ENCODE peak calls at places on chromosome 3, in five cellular contexts. Y is IMR-90, U is mesendoderm, M is neuronal stem cell, E is H1. J is an unnamed sample. For H3K36me3, the result is how much of the 10 kb centered on the place peaks cover.

GRCh38 chr3:184652465-184652864 is 59.4 kb downstream of the MAGEF1 start:
- DNase-seq in E (no peak), Y (no peak), U (no peak), M (no peak), J (no peak)

GRCh38 chr3:184449161-184449515 is 69.3 kb downstream of the CHRD start:
- DNase-seq in Y (no peak), E (no peak), M (no peak), U (no peak), J (no peak)

GRCh38 chr3:59608356-59608755 is 558.5 kb upstream of the CFAP20DC start:
- DNase-seq in E (no peak), M (no peak), U (no peak), Y (no peak), J (no peak)

GRCh38 chr3:32880225-32880624 is 62.4 kb downstream of the TRIM71 start:
- DNase-seq in Y (no peak), M (no peak), U (no peak), E (no peak), J (no peak)

GRCh38 chr3:156465222-156465621 is 89.7 kb downstream of the SSR3 start:
- DNase-seq in U (no peak), M (no peak), E (no peak), Y (no peak), J (no peak)

GRCh38 chr3:52022323-52023100 is 26.8 kb upstream of the RPL29 start:
- DNase-seq in E (no peak), U (no peak), Y (peak), M (no peak), J (peak)

GRCh38 chr3:56303508-56303907 is 164.8 kb downstream of the ERC2 start:
- DNase-seq in M (peak), U (peak), Y (peak), E (peak), J (peak)

GRCh38 chr3:195007151-195007550 is 263.8 kb downstream of the XXYLT1 start:
- DNase-seq in E (no peak), M (no peak), Y (no peak), U (no peak), J (no peak)

GRCh38 chr3:170049146-170050000 is 11.6 kb downstream of the GPR160 start:
- DNase-seq in E (peak), M (no peak), U (no peak), Y (peak), J (no peak)

GRCh38 chr3:134857356-134857755 is 62.3 kb downstream of the EPHB1 start:
- DNase-seq in M (no peak), Y (no peak), E (no peak), U (no peak), J (no peak)

GRCh38 chr3:71066849-71067261 is 516.7 kb downstream of the FOXP1 start:
- DNase-seq in U (peak), E (no peak), M (no peak), Y (peak), J (peak)

GRCh38 chr3:184563569-184563925 is 2.0 kb downstream of the EPHB3 start:
- DNase-seq in U (peak), Y (no peak), E (no peak), M (no peak), J (no peak)

GRCh38 chr3:121818578-121818977 is 16.3 kb downstream of the IQCB1 start:
- DNase-seq in M (no peak), U (no peak), Y (no peak), E (no peak), J (no peak)

GRCh38 chr3:124772081-124772831 is 42.0 kb downstream of the UMPS start:
- DNase-seq in Y (peak), E (no peak), M (no peak), U (no peak), J (peak)

GRCh38 chr3:85516146-85516545 is 557.4 kb downstream of the CADM2 start:
- DNase-seq in M (no peak), E (no peak), Y (no peak), U (no peak), J (no peak)

GRCh38 chr3:139117136-139117675 is 72.5 kb upstream of the PRR23C start:
- DNase-seq in U (no peak), M (no peak), Y (peak), E (peak), J (peak)

GRCh38 chr3:106533097-106533496 is 664.3 kb upstream of the CBLB start:
- DNase-seq in U (no peak), E (no peak), Y (no peak), M (no peak), J (no peak)

GRCh38 chr3:123152656-123153055 is 49.1 kb upstream of the SEC22A start:
- DNase-seq in Y (no peak), U (no peak), M (no peak), E (no peak), J (no peak)

GRCh38 chr3:172622916-172623700 is 87.8 kb downstream of the NCEH1 start:
- DNase-seq in U (no peak), E (no peak), M (no peak), Y (peak), J (peak)

GRCh38 chr3:135083179-135083578 is 288.1 kb downstream of the EPHB1 start:
- DNase-seq in M (no peak), E (no peak), U (no peak), Y (no peak), J (no peak)

GRCh38 chr3:37630441-37630840 is 231.2 kb upstream of the CTDSPL start:
- DNase-seq in M (no peak), E (no peak), Y (no peak), U (no peak), J (no peak)

GRCh38 chr3:187914231-187914630 is 169.0 kb upstream of the BCL6 start:
- DNase-seq in E (no peak), Y (no peak), U (peak), M (no peak), J (peak)

GRCh38 chr3:16554126-16554525 is 40.6 kb upstream of the RFTN1 start:
- DNase-seq in E (no peak), U (no peak), Y (no peak), M (no peak), J (no peak)

GRCh38 chr3:73060302-73060723 is 1.1 kb upstream of the EBLN2 start:
- DNase-seq in M (no peak), E (no peak), Y (peak), U (no peak), J (no peak)

GRCh38 chr3:106025151-106025722 is 156.4 kb upstream of the CBLB start:
- DNase-seq in E (no peak), M (no peak), U (no peak), Y (peak), J (peak)

GRCh38 chr3:24765399-24765798 is 270.7 kb upstream of the THRB start:
- DNase-seq in U (no peak), E (no peak), Y (no peak), M (no peak), J (no peak)

GRCh38 chr3:169052465-169053302 is 610.8 kb downstream of the MECOM start:
- DNase-seq in M (no peak), E (no peak), Y (peak), U (no peak), J (no peak)

GRCh38 chr3:29335438-29335837 is 54.6 kb downstream of the RBMS3 start:
- DNase-seq in E (no peak), Y (peak), M (peak), U (peak), J (peak)
- H3K4me3 ChIP-seq in E (no peak), Y (peak), M (no peak), U (no peak), J (no peak)

DNA sequence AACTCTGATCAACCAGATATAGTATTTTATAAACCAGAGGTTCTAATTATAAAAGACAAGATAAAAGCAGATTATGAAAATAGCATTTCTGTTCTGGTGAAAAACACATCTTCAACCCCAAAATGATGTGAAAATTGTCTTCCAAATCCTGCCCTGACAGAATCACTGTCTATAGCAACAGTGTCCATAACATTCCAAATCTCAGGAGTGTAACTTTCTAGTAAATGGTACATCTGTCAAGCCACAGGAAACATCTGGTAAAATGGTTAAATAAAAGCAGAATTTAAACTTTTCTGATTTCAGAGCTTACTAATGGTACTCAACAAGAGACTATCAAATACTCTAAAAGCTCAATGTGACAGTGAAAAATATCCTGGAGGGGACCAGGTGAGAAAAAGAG is 60.5 kb downstream of the VGLL4 start:
- DNase-seq in Y (peak), E (no peak), U (no peak), M (no peak), J (peak)
- H3K36me3 ChIP-seq in Y (under half), E (under half), U (under half), M (under half), J (under half)

DNA sequence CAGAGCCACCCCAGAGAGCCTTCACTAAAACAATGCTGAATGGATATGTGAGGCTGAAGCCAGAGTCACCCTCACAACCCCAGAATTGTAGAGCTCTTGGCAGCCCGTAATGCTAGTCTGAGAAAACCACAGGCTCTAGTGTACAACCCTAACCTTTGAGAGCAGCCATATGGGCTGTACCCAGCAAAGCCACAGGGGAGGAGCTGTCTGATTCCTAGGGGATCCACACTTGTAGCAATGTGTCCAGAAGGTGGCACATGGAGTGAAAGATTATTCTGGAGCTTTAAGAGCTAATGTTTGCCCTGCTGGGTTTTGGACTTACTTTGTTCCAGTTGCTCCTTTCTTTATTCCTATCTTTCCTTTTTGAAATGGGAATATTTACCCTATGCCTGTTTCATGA is 626.8 kb downstream of the GRM7 start:
- DNase-seq in U (no peak), E (no peak), M (no peak), Y (no peak), J (no peak)
- H2AK5ac ChIP-seq in U (no peak), E (no peak), M (no peak), Y (no peak), J (no peak)

GRCh38 chr3:191688756-191689433 is 227.9 kb downstream of the PYDC2 start:
- DNase-seq in E (no peak), U (peak), Y (no peak), M (no peak), J (no peak)
- H3K4me3 ChIP-seq in E (peak), U (no peak), Y (no peak), M (no peak), J (no peak)

GRCh38 chr3:130743354-130743753 is 3.3 kb downstream of the PIK3R4 start:
- DNase-seq in Y (no peak), M (no peak), E (no peak), U (no peak), J (no peak)

GRCh38 chr3:130741946-130742610 is 4.6 kb downstream of the PIK3R4 start:
- DNase-seq in E (no peak), Y (no peak), U (no peak), M (no peak), J (no peak)

GRCh38 chr3:130737622-130738021 is 9.0 kb downstream of the PIK3R4 start:
- DNase-seq in U (no peak), E (no peak), M (no peak), Y (no peak), J (peak)

GRCh38 chr3:130739848-130740247 is 6.8 kb downstream of the PIK3R4 start:
- DNase-seq in Y (no peak), M (no peak), E (no peak), U (no peak), J (no peak)
- H3K36me3 ChIP-seq in Y (under half), M (under half), E (under half), U (under half), J (under half)

DNA sequence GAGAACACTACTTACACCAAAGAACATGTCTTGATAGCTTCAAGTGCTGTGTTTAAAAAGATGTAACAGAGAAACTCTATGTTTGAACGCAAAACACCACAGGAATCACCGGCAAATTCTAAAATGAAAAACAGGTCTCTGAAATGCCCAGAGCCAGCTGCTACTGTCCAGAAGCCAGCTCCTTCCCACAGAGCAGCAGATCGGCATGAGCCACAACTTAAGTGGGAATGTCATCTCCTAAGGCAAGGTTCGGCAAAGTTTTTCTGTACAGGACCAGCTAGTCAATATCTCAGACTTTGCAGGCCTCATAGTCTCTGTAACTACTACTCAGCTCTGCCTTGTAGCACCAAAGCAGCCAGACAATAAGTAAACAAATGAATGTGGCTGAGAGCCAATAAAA is 4.9 kb downstream of the PLOD2 start:
- DNase-seq in Y (no peak), M (no peak), U (no peak), E (no peak), J (no peak)
- H2AK5ac ChIP-seq in Y (no peak), M (no peak), U (no peak), E (no peak), J (no peak)

GRCh38 chr3:21542656-21543379 is 208.2 kb downstream of the ZNF385D start:
- DNase-seq in Y (no peak), M (no peak), U (no peak), E (no peak), J (no peak)

GRCh38 chr3:21543380-21544075 is 207.5 kb downstream of the ZNF385D start:
- DNase-seq in U (no peak), E (peak), M (no peak), Y (no peak), J (no peak)

GRCh38 chr3:21540265-21540664 is 210.7 kb downstream of the ZNF385D start:
- DNase-seq in U (no peak), M (no peak), Y (no peak), E (no peak), J (no peak)

DNA sequence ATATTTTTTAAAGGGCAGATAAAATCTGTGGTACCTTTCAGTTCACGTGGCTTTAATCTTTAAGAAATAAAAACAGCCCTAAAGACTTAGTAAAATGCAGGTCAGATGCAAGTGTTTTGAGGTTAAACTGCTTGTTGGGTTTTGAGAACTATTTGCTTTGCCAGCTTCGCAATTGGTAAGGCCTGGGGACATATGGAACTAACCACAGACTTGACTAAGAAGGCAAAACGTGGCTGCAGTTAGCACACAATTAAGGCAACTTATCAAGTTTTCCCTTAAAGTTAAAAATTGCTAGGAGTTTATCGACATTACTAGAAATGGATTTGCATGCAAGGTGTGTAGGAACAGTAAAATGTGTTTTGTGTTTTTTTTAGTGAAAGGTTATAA is 206.9 kb downstream of the ZNF385D start:
- DNase-seq in M (no peak), U (no peak), Y (no peak), E (no peak), J (no peak)
- H3K4me3 ChIP-seq in M (no peak), U (no peak), Y (no peak), E (peak), J (no peak)